ENCODE peak calls at places on chromosome 1, in five cellular contexts. One of them, this sample, is unnamed.

GRCh38 chr1:18998016-18998724 is 41.7 kb upstream of the IFFO2 start:
- DNase-seq in WTC11: no peak
- DNase-seq in HTR-8/SVneo: no peak
- DNase-seq in esophagus squamous epithelium: no peak
- DNase-seq in NCI-H1436: no peak
- DNase-seq in this sample: no peak

GRCh38 chr1:12208764-12209494 is 20.9 kb upstream of the VPS13D start:
- DNase-seq in WTC11: peak
- DNase-seq in esophagus squamous epithelium: no peak
- DNase-seq in NCI-H1436: peak
- DNase-seq in HTR-8/SVneo: peak
- DNase-seq in this sample: peak

GRCh38 chr1:177858222-177858894 is 111.5 kb downstream of the SEC16B start:
- DNase-seq in NCI-H1436: no peak
- DNase-seq in HTR-8/SVneo: no peak
- DNase-seq in esophagus squamous epithelium: no peak
- DNase-seq in WTC11: no peak
- DNase-seq in this sample: no peak

GRCh38 chr1:110464340-110464739 is 13.4 kb downstream of the PROK1 start:
- DNase-seq in NCI-H1436: no peak
- DNase-seq in HTR-8/SVneo: no peak
- DNase-seq in WTC11: no peak
- DNase-seq in esophagus squamous epithelium: no peak
- DNase-seq in this sample: no peak

GRCh38 chr1:17795081-17795809 is 40.1 kb downstream of the ACTL8 start:
- DNase-seq in HTR-8/SVneo: no peak
- DNase-seq in NCI-H1436: no peak
- DNase-seq in esophagus squamous epithelium: no peak
- DNase-seq in WTC11: no peak
- DNase-seq in this sample: no peak

GRCh38 chr1:27388337-27389005 is 4.0 kb upstream of the GPR3 start:
- DNase-seq in NCI-H1436: peak
- DNase-seq in HTR-8/SVneo: peak
- DNase-seq in esophagus squamous epithelium: no peak
- DNase-seq in WTC11: peak
- DNase-seq in this sample: no peak

GRCh38 chr1:20343149-20343936 is 52.7 kb downstream of the VWA5B1 start:
- DNase-seq in NCI-H1436: peak
- DNase-seq in WTC11: peak
- DNase-seq in HTR-8/SVneo: no peak
- DNase-seq in esophagus squamous epithelium: no peak
- DNase-seq in this sample: no peak

GRCh38 chr1:2857521-2857920 is 56.0 kb upstream of the TTC34 start:
- DNase-seq in NCI-H1436: no peak
- DNase-seq in esophagus squamous epithelium: no peak
- DNase-seq in WTC11: no peak
- DNase-seq in HTR-8/SVneo: no peak
- DNase-seq in this sample: no peak

GRCh38 chr1:55893155-55893554 is 678.0 kb upstream of the USP24 start:
- DNase-seq in WTC11: no peak
- DNase-seq in esophagus squamous epithelium: no peak
- DNase-seq in NCI-H1436: no peak
- DNase-seq in HTR-8/SVneo: no peak
- DNase-seq in this sample: peak

GRCh38 chr1:242467556-242468145 is 56.8 kb downstream of the PLD5 start:
- DNase-seq in WTC11: peak
- DNase-seq in HTR-8/SVneo: peak
- DNase-seq in esophagus squamous epithelium: no peak
- DNase-seq in NCI-H1436: peak
- DNase-seq in this sample: no peak

GRCh38 chr1:151948506-151948905 is 39.2 kb upstream of the THEM4 start:
- DNase-seq in esophagus squamous epithelium: no peak
- DNase-seq in HTR-8/SVneo: no peak
- DNase-seq in NCI-H1436: no peak
- DNase-seq in WTC11: no peak
- DNase-seq in this sample: no peak

GRCh38 chr1:39954870-39955546 is at the start of gene MFSD2A:
- DNase-seq in esophagus squamous epithelium: peak
- DNase-seq in WTC11: peak
- DNase-seq in NCI-H1436: peak
- DNase-seq in HTR-8/SVneo: peak
- DNase-seq in this sample: peak

GRCh38 chr1:204894031-204894430 is 23.4 kb downstream of the NFASC start:
- DNase-seq in WTC11: no peak
- DNase-seq in NCI-H1436: no peak
- DNase-seq in esophagus squamous epithelium: no peak
- DNase-seq in HTR-8/SVneo: no peak
- DNase-seq in this sample: no peak

GRCh38 chr1:42730002-42730401 is 10.0 kb downstream of the CLDN19 start:
- DNase-seq in esophagus squamous epithelium: no peak
- DNase-seq in HTR-8/SVneo: no peak
- DNase-seq in WTC11: peak
- DNase-seq in NCI-H1436: no peak
- DNase-seq in this sample: no peak

GRCh38 chr1:227136210-227136609 is 182.1 kb downstream of the CDC42BPA start:
- DNase-seq in NCI-H1436: no peak
- DNase-seq in HTR-8/SVneo: no peak
- DNase-seq in WTC11: no peak
- DNase-seq in esophagus squamous epithelium: no peak
- DNase-seq in this sample: no peak

GRCh38 chr1:57788333-57788732 is 364.5 kb upstream of the DAB1 start:
- DNase-seq in WTC11: no peak
- DNase-seq in esophagus squamous epithelium: no peak
- DNase-seq in NCI-H1436: no peak
- DNase-seq in HTR-8/SVneo: no peak
- DNase-seq in this sample: no peak

GRCh38 chr1:86082183-86082582 is 74.4 kb downstream of the COL24A1 start:
- DNase-seq in esophagus squamous epithelium: no peak
- DNase-seq in NCI-H1436: no peak
- DNase-seq in WTC11: no peak
- DNase-seq in HTR-8/SVneo: no peak
- DNase-seq in this sample: no peak

GRCh38 chr1:205228052-205228451 is 306 bp downstream of the TMCC2 start:
- DNase-seq in HTR-8/SVneo: peak
- DNase-seq in esophagus squamous epithelium: no peak
- DNase-seq in NCI-H1436: no peak
- DNase-seq in WTC11: no peak
- DNase-seq in this sample: no peak

GRCh38 chr1:19688041-19688842 is 23.6 kb downstream of the HTR6 start:
- DNase-seq in HTR-8/SVneo: no peak
- DNase-seq in WTC11: no peak
- DNase-seq in esophagus squamous epithelium: no peak
- DNase-seq in NCI-H1436: no peak
- DNase-seq in this sample: no peak

GRCh38 chr1:3543076-3544049 is 67.9 kb downstream of the MEGF6 start:
- DNase-seq in esophagus squamous epithelium: no peak
- DNase-seq in NCI-H1436: no peak
- DNase-seq in HTR-8/SVneo: peak
- DNase-seq in WTC11: peak
- DNase-seq in this sample: peak

GRCh38 chr1:36204347-36204909 is 19.8 kb upstream of the THRAP3 start:
- DNase-seq in esophagus squamous epithelium: no peak
- DNase-seq in HTR-8/SVneo: no peak
- DNase-seq in NCI-H1436: no peak
- DNase-seq in WTC11: no peak
- DNase-seq in this sample: no peak

GRCh38 chr1:77832889-77833288 is 53.4 kb downstream of the MIGA1 start:
- DNase-seq in esophagus squamous epithelium: no peak
- DNase-seq in NCI-H1436: no peak
- DNase-seq in WTC11: no peak
- DNase-seq in HTR-8/SVneo: peak
- DNase-seq in this sample: peak

GRCh38 chr1:234239515-234239914 is 133.7 kb upstream of the COA6 start:
- DNase-seq in esophagus squamous epithelium: no peak
- DNase-seq in NCI-H1436: no peak
- DNase-seq in WTC11: no peak
- DNase-seq in HTR-8/SVneo: no peak
- DNase-seq in this sample: no peak

GRCh38 chr1:16203550-16203949 is 8.9 kb downstream of the ARHGEF19 start:
- DNase-seq in HTR-8/SVneo: no peak
- DNase-seq in esophagus squamous epithelium: no peak
- DNase-seq in NCI-H1436: no peak
- DNase-seq in WTC11: no peak
- DNase-seq in this sample: no peak

GRCh38 chr1:85339089-85339488 is 62.7 kb upstream of the BCL10 start:
- DNase-seq in NCI-H1436: no peak
- DNase-seq in WTC11: no peak
- DNase-seq in HTR-8/SVneo: no peak
- DNase-seq in esophagus squamous epithelium: no peak
- DNase-seq in this sample: no peak

GRCh38 chr1:50425376-50426107 is 2.3 kb upstream of the DMRTA2 start:
- DNase-seq in NCI-H1436: no peak
- DNase-seq in HTR-8/SVneo: no peak
- DNase-seq in WTC11: peak
- DNase-seq in esophagus squamous epithelium: no peak
- DNase-seq in this sample: no peak

GRCh38 chr1:230425252-230426061 is 675 bp downstream of the PGBD5 start:
- DNase-seq in HTR-8/SVneo: no peak
- DNase-seq in NCI-H1436: no peak
- DNase-seq in WTC11: peak
- DNase-seq in esophagus squamous epithelium: no peak
- DNase-seq in this sample: no peak

GRCh38 chr1:188782220-188782841 is 1695.3 kb downstream of the BRINP3 start:
- DNase-seq in WTC11: peak
- DNase-seq in HTR-8/SVneo: peak
- DNase-seq in NCI-H1436: peak
- DNase-seq in esophagus squamous epithelium: no peak
- DNase-seq in this sample: peak

GRCh38 chr1:6603851-6604558 is 1.3 kb upstream of the KLHL21 start:
- DNase-seq in esophagus squamous epithelium: no peak
- DNase-seq in WTC11: peak
- DNase-seq in HTR-8/SVneo: peak
- DNase-seq in NCI-H1436: no peak
- DNase-seq in this sample: peak

GRCh38 chr1:206513312-206514111 is 6.2 kb downstream of the RASSF5 start:
- DNase-seq in esophagus squamous epithelium: no peak
- DNase-seq in NCI-H1436: no peak
- DNase-seq in WTC11: no peak
- DNase-seq in HTR-8/SVneo: no peak
- DNase-seq in this sample: peak

GRCh38 chr1:44798481-44799365 is 1.5 kb upstream of the PLK3 start:
- DNase-seq in NCI-H1436: peak
- DNase-seq in esophagus squamous epithelium: no peak
- DNase-seq in WTC11: no peak
- DNase-seq in HTR-8/SVneo: no peak
- DNase-seq in this sample: no peak

GRCh38 chr1:239976130-239976968 is 115.3 kb upstream of the FMN2 start:
- DNase-seq in WTC11: peak
- DNase-seq in HTR-8/SVneo: peak
- DNase-seq in NCI-H1436: peak
- DNase-seq in esophagus squamous epithelium: no peak
- DNase-seq in this sample: no peak

GRCh38 chr1:230147253-230148193 is 80.5 kb downstream of the GALNT2 start:
- DNase-seq in WTC11: no peak
- DNase-seq in NCI-H1436: no peak
- DNase-seq in HTR-8/SVneo: no peak
- DNase-seq in esophagus squamous epithelium: no peak
- DNase-seq in this sample: no peak

GRCh38 chr1:210195635-210196160 is 36.9 kb upstream of the SERTAD4 start:
- DNase-seq in WTC11: no peak
- DNase-seq in HTR-8/SVneo: no peak
- DNase-seq in NCI-H1436: no peak
- DNase-seq in esophagus squamous epithelium: no peak
- DNase-seq in this sample: no peak

GRCh38 chr1:167561753-167562152 is 8.2 kb upstream of the CREG1 start:
- DNase-seq in NCI-H1436: no peak
- DNase-seq in HTR-8/SVneo: no peak
- DNase-seq in esophagus squamous epithelium: no peak
- DNase-seq in WTC11: no peak
- DNase-seq in this sample: no peak

GRCh38 chr1:64967381-64967780 is 1.0 kb upstream of the JAK1 start:
- DNase-seq in esophagus squamous epithelium: no peak
- DNase-seq in HTR-8/SVneo: no peak
- DNase-seq in WTC11: no peak
- DNase-seq in NCI-H1436: no peak
- DNase-seq in this sample: no peak

GRCh38 chr1:26164036-26164927 is 4.5 kb downstream of the C1orf232 start:
- DNase-seq in esophagus squamous epithelium: no peak
- DNase-seq in NCI-H1436: no peak
- DNase-seq in HTR-8/SVneo: no peak
- DNase-seq in WTC11: peak
- DNase-seq in this sample: no peak

GRCh38 chr1:62100442-62100841 is 94.2 kb upstream of the L1TD1 start:
- DNase-seq in esophagus squamous epithelium: no peak
- DNase-seq in WTC11: no peak
- DNase-seq in HTR-8/SVneo: no peak
- DNase-seq in NCI-H1436: no peak
- DNase-seq in this sample: no peak

GRCh38 chr1:202251424-202252256 is 58.0 kb downstream of the LGR6 start:
- DNase-seq in WTC11: no peak
- DNase-seq in HTR-8/SVneo: no peak
- DNase-seq in esophagus squamous epithelium: no peak
- DNase-seq in NCI-H1436: no peak
- DNase-seq in this sample: no peak

GRCh38 chr1:203871114-203871875 is 9.9 kb downstream of the SNRPE start:
- DNase-seq in HTR-8/SVneo: peak
- DNase-seq in WTC11: peak
- DNase-seq in esophagus squamous epithelium: no peak
- DNase-seq in NCI-H1436: peak
- DNase-seq in this sample: no peak